ENCODE peak calls at places on chromosome 18, in eight cellular contexts. One of them, this sample, is unnamed.

GRCh38 chr18:59833785-59834184 is 66.0 kb upstream of the PMAIP1 start:
- DNase-seq in esophagus squamous epithelium: no peak
- DNase-seq in keratinocyte: no peak
- DNase-seq in fibroblast of mammary gland: no peak
- DNase-seq in heart left ventricle: no peak
- DNase-seq in AG09309: no peak
- DNase-seq in hepatocyte: no peak
- DNase-seq in ovary: no peak
- DNase-seq in this sample: no peak

GRCh38 chr18:56910967-56911366 is 235.9 kb upstream of the BOD1L2 start:
- DNase-seq in fibroblast of mammary gland: no peak
- DNase-seq in keratinocyte: no peak
- DNase-seq in esophagus squamous epithelium: no peak
- DNase-seq in hepatocyte: peak
- DNase-seq in ovary: no peak
- DNase-seq in heart left ventricle: no peak
- DNase-seq in AG09309: no peak
- DNase-seq in this sample: no peak

GRCh38 chr18:3103576-3103975 is 90.6 kb upstream of the LPIN2 start:
- DNase-seq in hepatocyte: no peak
- DNase-seq in keratinocyte: no peak
- DNase-seq in ovary: no peak
- DNase-seq in AG09309: no peak
- DNase-seq in esophagus squamous epithelium: no peak
- DNase-seq in heart left ventricle: no peak
- DNase-seq in fibroblast of mammary gland: peak
- DNase-seq in this sample: no peak

GRCh38 chr18:32930695-32931301 is 158.0 kb upstream of the KLHL14 start:
- DNase-seq in ovary: no peak
- DNase-seq in AG09309: peak
- DNase-seq in esophagus squamous epithelium: no peak
- DNase-seq in fibroblast of mammary gland: peak
- DNase-seq in keratinocyte: peak
- DNase-seq in heart left ventricle: no peak
- DNase-seq in hepatocyte: peak
- DNase-seq in this sample: peak

GRCh38 chr18:49514577-49514976 is 27.5 kb upstream of the C18orf32 start:
- DNase-seq in esophagus squamous epithelium: no peak
- DNase-seq in hepatocyte: peak
- DNase-seq in fibroblast of mammary gland: no peak
- DNase-seq in AG09309: no peak
- DNase-seq in heart left ventricle: peak
- DNase-seq in keratinocyte: no peak
- DNase-seq in ovary: no peak
- DNase-seq in this sample: no peak

GRCh38 chr18:69469444-69469919 is 68.8 kb downstream of the DOK6 start:
- DNase-seq in AG09309: no peak
- DNase-seq in esophagus squamous epithelium: no peak
- DNase-seq in ovary: no peak
- DNase-seq in fibroblast of mammary gland: peak
- DNase-seq in heart left ventricle: no peak
- DNase-seq in hepatocyte: no peak
- DNase-seq in keratinocyte: no peak
- DNase-seq in this sample: peak

GRCh38 chr18:72261562-72261961 is 282.6 kb downstream of the CBLN2 start:
- DNase-seq in ovary: no peak
- DNase-seq in AG09309: no peak
- DNase-seq in heart left ventricle: no peak
- DNase-seq in esophagus squamous epithelium: no peak
- DNase-seq in hepatocyte: peak
- DNase-seq in keratinocyte: no peak
- DNase-seq in fibroblast of mammary gland: no peak
- DNase-seq in this sample: peak

GRCh38 chr18:22346968-22347611 is 70.6 kb downstream of the CTAGE1 start:
- DNase-seq in esophagus squamous epithelium: no peak
- DNase-seq in heart left ventricle: peak
- DNase-seq in ovary: peak
- DNase-seq in AG09309: no peak
- DNase-seq in keratinocyte: no peak
- DNase-seq in fibroblast of mammary gland: peak
- DNase-seq in hepatocyte: peak
- DNase-seq in this sample: peak

GRCh38 chr18:23209031-23209430 is 73.7 kb downstream of the CABLES1 start:
- DNase-seq in esophagus squamous epithelium: no peak
- DNase-seq in ovary: no peak
- DNase-seq in hepatocyte: peak
- DNase-seq in AG09309: no peak
- DNase-seq in keratinocyte: no peak
- DNase-seq in fibroblast of mammary gland: no peak
- DNase-seq in heart left ventricle: no peak
- DNase-seq in this sample: peak

GRCh38 chr18:63775166-63775730 is at the start of gene SERPINB7:
- DNase-seq in esophagus squamous epithelium: no peak
- DNase-seq in heart left ventricle: no peak
- DNase-seq in ovary: no peak
- DNase-seq in AG09309: peak
- DNase-seq in keratinocyte: peak
- DNase-seq in hepatocyte: peak
- DNase-seq in fibroblast of mammary gland: peak
- DNase-seq in this sample: peak

GRCh38 chr18:44232500-44232899 is 448.2 kb upstream of the SETBP1 start:
- DNase-seq in ovary: no peak
- DNase-seq in hepatocyte: peak
- DNase-seq in heart left ventricle: no peak
- DNase-seq in fibroblast of mammary gland: no peak
- DNase-seq in keratinocyte: no peak
- DNase-seq in esophagus squamous epithelium: no peak
- DNase-seq in AG09309: no peak
- DNase-seq in this sample: no peak

GRCh38 chr18:59388180-59388579 is 29.1 kb upstream of the LMAN1 start:
- DNase-seq in hepatocyte: no peak
- DNase-seq in AG09309: no peak
- DNase-seq in heart left ventricle: no peak
- DNase-seq in fibroblast of mammary gland: no peak
- DNase-seq in esophagus squamous epithelium: no peak
- DNase-seq in keratinocyte: no peak
- DNase-seq in ovary: no peak
- DNase-seq in this sample: no peak

GRCh38 chr18:28007841-28008240 is 169.1 kb downstream of the CDH2 start:
- DNase-seq in keratinocyte: no peak
- DNase-seq in esophagus squamous epithelium: no peak
- DNase-seq in fibroblast of mammary gland: peak
- DNase-seq in heart left ventricle: no peak
- DNase-seq in ovary: no peak
- DNase-seq in hepatocyte: no peak
- DNase-seq in AG09309: no peak
- DNase-seq in this sample: peak

GRCh38 chr18:76824136-76824676 is 1.8 kb downstream of the ZNF236 start:
- DNase-seq in esophagus squamous epithelium: no peak
- DNase-seq in ovary: no peak
- DNase-seq in hepatocyte: no peak
- DNase-seq in fibroblast of mammary gland: no peak
- DNase-seq in heart left ventricle: no peak
- DNase-seq in keratinocyte: no peak
- DNase-seq in AG09309: no peak
- DNase-seq in this sample: no peak

GRCh38 chr18:76408480-76409067 is 86.5 kb downstream of the ZNF516 start:
- DNase-seq in fibroblast of mammary gland: no peak
- DNase-seq in ovary: no peak
- DNase-seq in heart left ventricle: no peak
- DNase-seq in esophagus squamous epithelium: no peak
- DNase-seq in hepatocyte: no peak
- DNase-seq in keratinocyte: no peak
- DNase-seq in AG09309: no peak
- DNase-seq in this sample: no peak

GRCh38 chr18:13137041-13137938 is 81.3 kb upstream of the LDLRAD4 start:
- DNase-seq in hepatocyte: no peak
- DNase-seq in esophagus squamous epithelium: no peak
- DNase-seq in fibroblast of mammary gland: no peak
- DNase-seq in AG09309: no peak
- DNase-seq in keratinocyte: no peak
- DNase-seq in ovary: peak
- DNase-seq in heart left ventricle: no peak
- DNase-seq in this sample: no peak

GRCh38 chr18:39959839-39960238 is 1995.2 kb upstream of the PIK3C3 start:
- DNase-seq in heart left ventricle: no peak
- DNase-seq in hepatocyte: no peak
- DNase-seq in ovary: no peak
- DNase-seq in AG09309: no peak
- DNase-seq in keratinocyte: no peak
- DNase-seq in esophagus squamous epithelium: no peak
- DNase-seq in fibroblast of mammary gland: peak
- DNase-seq in this sample: peak

GRCh38 chr18:65235966-65236634 is 514.7 kb upstream of the CDH7 start:
- DNase-seq in esophagus squamous epithelium: no peak
- DNase-seq in hepatocyte: peak
- DNase-seq in ovary: peak
- DNase-seq in fibroblast of mammary gland: no peak
- DNase-seq in heart left ventricle: no peak
- DNase-seq in keratinocyte: no peak
- DNase-seq in AG09309: no peak
- DNase-seq in this sample: no peak

GRCh38 chr18:24198461-24198860 is 59.6 kb downstream of the CABYR start:
- DNase-seq in AG09309: no peak
- DNase-seq in esophagus squamous epithelium: no peak
- DNase-seq in ovary: no peak
- DNase-seq in keratinocyte: no peak
- DNase-seq in hepatocyte: no peak
- DNase-seq in fibroblast of mammary gland: no peak
- DNase-seq in heart left ventricle: no peak
- DNase-seq in this sample: no peak

GRCh38 chr18:3593904-3594759 is 144.2 kb downstream of the TGIF1 start:
- DNase-seq in keratinocyte: peak
- DNase-seq in heart left ventricle: peak
- DNase-seq in esophagus squamous epithelium: peak
- DNase-seq in AG09309: peak
- DNase-seq in ovary: peak
- DNase-seq in hepatocyte: peak
- DNase-seq in fibroblast of mammary gland: peak
- DNase-seq in this sample: peak

GRCh38 chr18:48799724-48800315 is 150.9 kb downstream of the SMAD7 start:
- DNase-seq in keratinocyte: no peak
- DNase-seq in ovary: peak
- DNase-seq in fibroblast of mammary gland: no peak
- DNase-seq in AG09309: no peak
- DNase-seq in esophagus squamous epithelium: no peak
- DNase-seq in hepatocyte: no peak
- DNase-seq in heart left ventricle: peak
- DNase-seq in this sample: no peak

GRCh38 chr18:8809514-8809913 is 104.2 kb downstream of the MTCL1 start:
- DNase-seq in ovary: no peak
- DNase-seq in fibroblast of mammary gland: no peak
- DNase-seq in heart left ventricle: no peak
- DNase-seq in hepatocyte: no peak
- DNase-seq in esophagus squamous epithelium: no peak
- DNase-seq in AG09309: no peak
- DNase-seq in keratinocyte: no peak
- DNase-seq in this sample: no peak
- TF ChIP-seq CTCF in ovary: no peak
- TF ChIP-seq CTCF in fibroblast of mammary gland: no peak
- TF ChIP-seq CTCF in heart left ventricle: no peak
- TF ChIP-seq CTCF in hepatocyte: no peak
- TF ChIP-seq CTCF in esophagus squamous epithelium: no peak
- TF ChIP-seq CTCF in AG09309: no peak
- TF ChIP-seq CTCF in keratinocyte: no peak
- TF ChIP-seq CTCF in this sample: no peak

GRCh38 chr18:54957295-54957694 is 2.0 kb downstream of the CCDC68 start:
- DNase-seq in hepatocyte: no peak
- DNase-seq in heart left ventricle: no peak
- DNase-seq in esophagus squamous epithelium: no peak
- DNase-seq in fibroblast of mammary gland: peak
- DNase-seq in AG09309: no peak
- DNase-seq in keratinocyte: no peak
- DNase-seq in ovary: peak
- DNase-seq in this sample: peak

GRCh38 chr18:54961016-54961423 is 1.8 kb upstream of the CCDC68 start:
- DNase-seq in esophagus squamous epithelium: no peak
- DNase-seq in heart left ventricle: no peak
- DNase-seq in AG09309: no peak
- DNase-seq in keratinocyte: no peak
- DNase-seq in fibroblast of mammary gland: no peak
- DNase-seq in ovary: peak
- DNase-seq in hepatocyte: no peak
- DNase-seq in this sample: peak

GRCh38 chr18:54957987-54958386 is 1.3 kb downstream of the CCDC68 start:
- DNase-seq in AG09309: no peak
- DNase-seq in esophagus squamous epithelium: no peak
- DNase-seq in ovary: peak
- DNase-seq in heart left ventricle: no peak
- DNase-seq in fibroblast of mammary gland: peak
- DNase-seq in hepatocyte: peak
- DNase-seq in keratinocyte: no peak
- DNase-seq in this sample: peak

GRCh38 chr18:54960197-54960596 is 936 bp upstream of the CCDC68 start:
- DNase-seq in heart left ventricle: no peak
- DNase-seq in fibroblast of mammary gland: no peak
- DNase-seq in esophagus squamous epithelium: no peak
- DNase-seq in ovary: no peak
- DNase-seq in keratinocyte: no peak
- DNase-seq in AG09309: no peak
- DNase-seq in hepatocyte: no peak
- DNase-seq in this sample: no peak

GRCh38 chr18:54958711-54959625 is at the start of gene CCDC68:
- DNase-seq in AG09309: no peak
- DNase-seq in ovary: peak
- DNase-seq in heart left ventricle: peak
- DNase-seq in esophagus squamous epithelium: no peak
- DNase-seq in hepatocyte: peak
- DNase-seq in keratinocyte: no peak
- DNase-seq in fibroblast of mammary gland: no peak
- DNase-seq in this sample: peak
- H3K4me3 ChIP-seq in AG09309: no peak
- H3K4me3 ChIP-seq in ovary: peak
- H3K4me3 ChIP-seq in heart left ventricle: peak
- H3K4me3 ChIP-seq in esophagus squamous epithelium: peak
- H3K4me3 ChIP-seq in hepatocyte: peak
- H3K4me3 ChIP-seq in keratinocyte: peak
- H3K4me3 ChIP-seq in fibroblast of mammary gland: peak
- H3K4me3 ChIP-seq in this sample: peak

DNA sequence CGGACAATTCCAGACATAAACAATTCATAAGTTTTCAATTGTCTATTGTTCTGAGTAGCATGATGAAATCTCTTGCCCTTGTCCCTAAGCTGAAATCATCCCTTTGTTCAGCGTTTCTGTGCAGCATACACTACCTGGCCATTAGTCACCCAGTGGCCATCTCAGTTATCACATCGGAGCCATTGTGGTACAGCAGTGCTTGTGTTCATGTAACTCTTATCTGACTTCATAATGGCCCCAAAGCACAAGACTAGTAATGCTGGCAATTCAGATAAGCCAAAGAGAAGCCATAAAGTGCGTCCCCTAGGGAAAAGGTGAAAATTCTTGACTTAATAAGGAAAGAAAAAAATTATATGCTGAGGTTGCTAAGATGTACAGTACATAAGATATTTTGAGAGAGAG is 127.2 kb downstream of the FHOD3 start:
- DNase-seq in AG09309: no peak
- DNase-seq in ovary: no peak
- DNase-seq in fibroblast of mammary gland: no peak
- DNase-seq in hepatocyte: peak
- DNase-seq in keratinocyte: no peak
- DNase-seq in esophagus squamous epithelium: no peak
- DNase-seq in heart left ventricle: no peak
- DNase-seq in this sample: no peak
- TF ChIP-seq CTCF in AG09309: no peak
- TF ChIP-seq CTCF in ovary: no peak
- TF ChIP-seq CTCF in fibroblast of mammary gland: no peak
- TF ChIP-seq CTCF in hepatocyte: no peak
- TF ChIP-seq CTCF in keratinocyte: no peak
- TF ChIP-seq CTCF in esophagus squamous epithelium: peak
- TF ChIP-seq CTCF in heart left ventricle: no peak
- TF ChIP-seq CTCF in this sample: no peak

GRCh38 chr18:7607535-7608173 is 40.5 kb downstream of the PTPRM start:
- DNase-seq in heart left ventricle: peak
- DNase-seq in hepatocyte: no peak
- DNase-seq in ovary: no peak
- DNase-seq in esophagus squamous epithelium: no peak
- DNase-seq in AG09309: no peak
- DNase-seq in keratinocyte: no peak
- DNase-seq in fibroblast of mammary gland: no peak
- DNase-seq in this sample: no peak
- H3K4me3 ChIP-seq in heart left ventricle: no peak
- H3K4me3 ChIP-seq in hepatocyte: no peak
- H3K4me3 ChIP-seq in ovary: no peak
- H3K4me3 ChIP-seq in esophagus squamous epithelium: no peak
- H3K4me3 ChIP-seq in AG09309: no peak
- H3K4me3 ChIP-seq in keratinocyte: no peak
- H3K4me3 ChIP-seq in fibroblast of mammary gland: no peak
- H3K4me3 ChIP-seq in this sample: no peak